ENCODE peak calls at places on chromosomes 5 and 9, in five cellular contexts. One of them, this sample, is unnamed.

GRCh38 chr5:3656803-3657202 is 61.2 kb downstream of the IRX1 start:
- DNase-seq in ELF-1: no peak
- DNase-seq in SJSA1: no peak
- DNase-seq in Panc1: no peak
- DNase-seq in MV-4-11: no peak
- DNase-seq in this sample: no peak

GRCh38 chr5:73204302-73204701 is 31.3 kb downstream of the TMEM174 start:
- DNase-seq in MV-4-11: no peak
- DNase-seq in SJSA1: no peak
- DNase-seq in Panc1: no peak
- DNase-seq in ELF-1: no peak
- DNase-seq in this sample: no peak

GRCh38 chr9:93255994-93256877 is 72.3 kb downstream of the WNK2 start:
- DNase-seq in MV-4-11: no peak
- DNase-seq in SJSA1: peak
- DNase-seq in Panc1: no peak
- DNase-seq in ELF-1: no peak
- DNase-seq in this sample: no peak

GRCh38 chr9:33813712-33814641 is 3.0 kb upstream of the UBE2R2 start:
- DNase-seq in MV-4-11: peak
- DNase-seq in ELF-1: no peak
- DNase-seq in Panc1: peak
- DNase-seq in SJSA1: peak
- DNase-seq in this sample: no peak

GRCh38 chr5:88776692-88777091 is 106.3 kb downstream of the MEF2C start:
- DNase-seq in ELF-1: no peak
- DNase-seq in Panc1: no peak
- DNase-seq in SJSA1: no peak
- DNase-seq in MV-4-11: no peak
- DNase-seq in this sample: no peak

GRCh38 chr5:158594595-158595242 is 505.0 kb downstream of the EBF1 start:
- DNase-seq in ELF-1: no peak
- DNase-seq in SJSA1: no peak
- DNase-seq in MV-4-11: no peak
- DNase-seq in Panc1: no peak
- DNase-seq in this sample: no peak

GRCh38 chr5:115575167-115576070 is 26.9 kb downstream of the TICAM2 start:
- DNase-seq in ELF-1: no peak
- DNase-seq in SJSA1: no peak
- DNase-seq in Panc1: no peak
- DNase-seq in MV-4-11: no peak
- DNase-seq in this sample: no peak

GRCh38 chr5:75340714-75341478 is 3.9 kb downstream of the HMGCR start:
- DNase-seq in SJSA1: no peak
- DNase-seq in MV-4-11: no peak
- DNase-seq in Panc1: no peak
- DNase-seq in ELF-1: no peak
- DNase-seq in this sample: peak

GRCh38 chr9:137663584-137663983 is 44.8 kb downstream of the EHMT1 start:
- DNase-seq in Panc1: no peak
- DNase-seq in MV-4-11: no peak
- DNase-seq in SJSA1: no peak
- DNase-seq in ELF-1: no peak
- DNase-seq in this sample: no peak

GRCh38 chr5:439636-440035 is 3.3 kb upstream of the EXOC3 start:
- DNase-seq in SJSA1: peak
- DNase-seq in ELF-1: no peak
- DNase-seq in MV-4-11: no peak
- DNase-seq in Panc1: no peak
- DNase-seq in this sample: no peak

GRCh38 chr5:126848253-126848652 is 71.3 kb downstream of the LMNB1 start:
- DNase-seq in ELF-1: no peak
- DNase-seq in SJSA1: no peak
- DNase-seq in Panc1: no peak
- DNase-seq in MV-4-11: no peak
- DNase-seq in this sample: no peak

GRCh38 chr9:4382722-4383317 is 83.0 kb upstream of the GLIS3 start:
- DNase-seq in MV-4-11: no peak
- DNase-seq in SJSA1: no peak
- DNase-seq in ELF-1: peak
- DNase-seq in Panc1: no peak
- DNase-seq in this sample: peak

GRCh38 chr5:143456952-143457547 is 53.6 kb upstream of the NR3C1 start:
- DNase-seq in Panc1: no peak
- DNase-seq in SJSA1: no peak
- DNase-seq in ELF-1: no peak
- DNase-seq in MV-4-11: no peak
- DNase-seq in this sample: peak

GRCh38 chr9:108486791-108487190 is 369.0 kb downstream of the ACTL7B start:
- DNase-seq in ELF-1: no peak
- DNase-seq in MV-4-11: peak
- DNase-seq in Panc1: no peak
- DNase-seq in SJSA1: no peak
- DNase-seq in this sample: no peak

GRCh38 chr9:130189840-130190239 is 17.6 kb downstream of the NCS1 start:
- DNase-seq in SJSA1: no peak
- DNase-seq in Panc1: no peak
- DNase-seq in MV-4-11: peak
- DNase-seq in ELF-1: no peak
- DNase-seq in this sample: no peak

GRCh38 chr9:126615251-126615790 is 1.6 kb downstream of the LMX1B start:
- DNase-seq in ELF-1: peak
- DNase-seq in MV-4-11: peak
- DNase-seq in SJSA1: no peak
- DNase-seq in Panc1: no peak
- DNase-seq in this sample: no peak

GRCh38 chr9:134343637-134344036 is 17.4 kb downstream of the RXRA start:
- DNase-seq in ELF-1: no peak
- DNase-seq in SJSA1: no peak
- DNase-seq in MV-4-11: no peak
- DNase-seq in Panc1: no peak
- DNase-seq in this sample: no peak

GRCh38 chr9:680106-680505 is 161.4 kb upstream of the DMRT1 start:
- DNase-seq in ELF-1: no peak
- DNase-seq in SJSA1: no peak
- DNase-seq in MV-4-11: no peak
- DNase-seq in Panc1: no peak
- DNase-seq in this sample: no peak

GRCh38 chr5:124746252-124746915 is at the start of gene ZNF608:
- DNase-seq in SJSA1: peak
- DNase-seq in Panc1: no peak
- DNase-seq in MV-4-11: no peak
- DNase-seq in ELF-1: peak
- DNase-seq in this sample: no peak

GRCh38 chr9:95316274-95316673 is 1.2 kb downstream of the FANCC start:
- DNase-seq in SJSA1: no peak
- DNase-seq in Panc1: no peak
- DNase-seq in MV-4-11: no peak
- DNase-seq in ELF-1: no peak
- DNase-seq in this sample: no peak

GRCh38 chr9:124486778-124487490 is 20.3 kb downstream of the NR5A1 start:
- DNase-seq in ELF-1: no peak
- DNase-seq in SJSA1: no peak
- DNase-seq in MV-4-11: no peak
- DNase-seq in Panc1: no peak
- DNase-seq in this sample: no peak

GRCh38 chr9:87677776-87678587 is 47.9 kb upstream of the CTSL start:
- DNase-seq in SJSA1: no peak
- DNase-seq in MV-4-11: no peak
- DNase-seq in ELF-1: no peak
- DNase-seq in Panc1: no peak
- DNase-seq in this sample: no peak

GRCh38 chr9:85432599-85432998 is 309.2 kb downstream of the AGTPBP1 start:
- DNase-seq in ELF-1: no peak
- DNase-seq in Panc1: no peak
- DNase-seq in MV-4-11: peak
- DNase-seq in SJSA1: no peak
- DNase-seq in this sample: no peak

GRCh38 chr9:122036988-122037387 is 56.1 kb downstream of the TTLL11 start:
- DNase-seq in Panc1: no peak
- DNase-seq in SJSA1: no peak
- DNase-seq in MV-4-11: no peak
- DNase-seq in ELF-1: no peak
- DNase-seq in this sample: no peak

This sample was measured in PC-9.